ENCODE peak calls at places on chromosomes 1 and 21, in five cellular contexts. Y, X, R, Z and H are unnamed samples.

GRCh38 chr21:15247613-15248012 is 182.8 kb upstream of the NRIP1 start:
- DNase-seq in Y (peak), X (no peak), R (no peak), Z (no peak), H (no peak)

GRCh38 chr1:29631361-29631760 is 395.0 kb downstream of the PTPRU start:
- DNase-seq in Y (no peak), X (no peak), R (no peak), Z (no peak), H (no peak)

GRCh38 chr1:156262461-156263287 is 14.8 kb upstream of the PAQR6 start:
- DNase-seq in Y (peak), X (no peak), R (no peak), Z (no peak), H (no peak)

GRCh38 chr1:213337025-213337678 is 286.1 kb downstream of the RPS6KC1 start:
- DNase-seq in Y (no peak), X (no peak), R (no peak), Z (no peak), H (no peak)

GRCh38 chr1:223079498-223079897 is 63.5 kb downstream of the TLR5 start:
- DNase-seq in Y (no peak), X (no peak), R (no peak), Z (no peak), H (no peak)

GRCh38 chr1:14242870-14243269 is 355.6 kb upstream of the KAZN start:
- DNase-seq in Y (no peak), X (no peak), R (no peak), Z (no peak), H (no peak)

GRCh38 chr1:172390243-172390619 is 30.3 kb upstream of the C1orf105 start:
- DNase-seq in Y (no peak), X (no peak), R (peak), Z (no peak), H (no peak)

GRCh38 chr21:33383056-33383888 is 19.9 kb upstream of the IFNGR2 start:
- DNase-seq in Y (peak), X (peak), R (peak), Z (peak), H (peak)

GRCh38 chr1:34433099-34433498 is 256.4 kb downstream of the C1orf94 start:
- DNase-seq in Y (no peak), X (no peak), R (no peak), Z (no peak), H (no peak)

GRCh38 chr1:233993651-233994050 is 89.2 kb downstream of the SLC35F3 start:
- DNase-seq in Y (no peak), X (no peak), R (peak), Z (no peak), H (no peak)

DNA sequence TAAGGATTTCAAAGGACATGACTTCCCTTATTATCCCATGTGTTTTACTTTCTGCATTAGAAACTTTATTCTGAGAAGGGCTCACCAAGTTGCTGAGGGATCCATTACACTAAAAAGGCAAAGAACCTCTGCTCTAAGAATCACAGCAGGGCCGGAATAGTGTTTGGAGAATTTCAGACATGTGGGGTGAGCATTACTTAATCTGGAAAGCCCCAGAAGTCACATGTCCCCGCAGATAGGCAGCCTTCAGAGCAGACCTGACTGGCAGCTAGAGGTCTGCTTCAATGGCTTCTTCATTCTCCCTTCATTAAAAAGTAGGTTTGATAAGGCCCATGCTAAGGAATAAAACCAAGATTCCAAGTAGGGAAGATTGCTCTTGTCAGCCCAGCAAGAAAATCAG is 52.6 kb upstream of the RBM15 start:
- DNase-seq in Y (no peak), X (no peak), R (peak), Z (no peak), H (no peak)
- H3K4me3 ChIP-seq in Y (no peak), X (no peak), R (no peak), Z (no peak), H (no peak)

GRCh38 chr1:24139159-24139489 is 3.8 kb downstream of the IL22RA1 start:
- DNase-seq in Y (no peak), X (no peak), R (no peak), Z (no peak), H (no peak)

GRCh38 chr1:24140741-24141181 is 2.2 kb downstream of the IL22RA1 start:
- DNase-seq in Y (no peak), X (no peak), R (no peak), Z (no peak), H (no peak)

GRCh38 chr1:24141311-24141997 is 1.5 kb downstream of the IL22RA1 start:
- DNase-seq in Y (no peak), X (no peak), R (no peak), Z (no peak), H (no peak)

GRCh38 chr1:24139846-24140425 is 3.0 kb downstream of the IL22RA1 start:
- DNase-seq in Y (no peak), X (no peak), R (no peak), Z (no peak), H (no peak)

GRCh38 chr1:24142546-24143431 is at the start of gene IL22RA1:
- DNase-seq in Y (peak), X (no peak), R (no peak), Z (peak), H (peak)
- H3K4me3 ChIP-seq in Y (peak), X (peak), R (no peak), Z (peak), H (peak)

GRCh38 chr1:30761312-30762151 is 4.0 kb upstream of the LAPTM5 start:
- DNase-seq in Y (peak), X (no peak), R (peak), Z (no peak), H (no peak)

GRCh38 chr1:30764396-30764795 is 6.8 kb upstream of the LAPTM5 start:
- DNase-seq in Y (no peak), X (no peak), R (no peak), Z (no peak), H (no peak)

GRCh38 chr1:30763654-30764248 is 6.2 kb upstream of the LAPTM5 start:
- DNase-seq in Y (no peak), X (no peak), R (no peak), Z (no peak), H (no peak)

GRCh38 chr1:30762152-30762930 is 4.8 kb upstream of the LAPTM5 start:
- DNase-seq in Y (no peak), X (no peak), R (peak), Z (no peak), H (no peak)

DNA sequence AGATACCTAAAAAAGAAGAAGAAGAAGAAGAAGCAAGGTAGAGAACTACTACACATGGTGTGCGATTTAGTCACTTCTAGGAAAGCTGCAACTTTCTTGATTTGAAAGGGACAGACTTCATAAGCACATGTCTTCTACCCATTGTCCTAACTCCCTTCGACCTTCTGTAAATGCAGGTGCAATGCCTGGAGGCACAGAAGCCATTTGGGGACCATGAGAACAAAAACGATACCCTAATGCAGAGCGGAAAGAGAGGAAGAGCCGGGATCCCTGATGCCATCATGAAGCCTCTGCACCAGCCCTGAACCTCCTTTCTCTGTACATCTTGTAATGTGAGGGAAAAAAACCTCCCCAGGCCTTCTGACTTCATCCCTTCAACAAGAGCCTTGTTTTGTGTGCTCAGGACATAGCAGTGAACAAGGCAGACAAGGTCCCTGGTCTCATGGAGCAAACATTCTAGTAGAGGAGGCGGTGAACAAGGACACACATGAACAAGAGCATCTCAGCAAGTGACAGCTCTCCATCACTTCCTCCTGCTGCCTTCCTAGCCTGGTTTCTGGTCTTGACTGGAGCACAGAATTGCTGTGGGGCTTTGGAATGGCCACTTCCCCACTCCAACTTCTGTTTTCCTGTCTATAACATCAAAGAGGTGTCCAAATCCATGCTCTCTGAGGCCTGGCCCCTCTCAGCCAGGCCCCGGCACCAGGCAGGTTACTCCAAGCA is 5.5 kb upstream of the LAPTM5 start:
- DNase-seq in Y (no peak), X (no peak), R (no peak), Z (no peak), H (no peak)
- H3K4me3 ChIP-seq in Y (no peak), X (no peak), R (peak), Z (no peak), H (no peak)

DNA sequence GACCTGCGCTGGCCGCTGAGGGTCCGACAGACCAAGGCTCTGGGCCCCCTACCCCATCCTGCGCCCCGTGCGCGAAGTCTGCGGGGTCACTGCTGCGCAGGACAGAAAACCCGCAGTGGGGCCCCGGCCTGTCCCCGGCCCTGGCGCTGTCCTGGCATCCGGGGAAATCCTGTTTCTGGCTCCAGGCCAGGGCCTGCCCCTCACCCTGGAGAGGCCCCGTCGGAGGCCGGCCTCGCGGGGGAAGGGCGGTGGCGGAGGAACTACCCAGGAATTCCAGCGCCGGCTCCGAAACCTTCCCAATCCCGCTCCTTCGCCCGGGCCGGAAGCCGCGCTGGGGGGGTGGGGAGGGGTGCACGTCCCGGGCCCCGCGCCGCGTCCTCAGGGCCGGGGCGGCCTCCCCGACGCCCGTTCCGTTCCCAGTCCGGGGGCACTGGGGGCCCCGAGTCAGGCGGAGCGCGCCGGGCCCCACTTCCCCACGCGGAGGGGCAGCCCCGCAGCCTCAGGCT is 77.0 kb downstream of the MORN1 start:
- DNase-seq in Y (peak), X (peak), R (no peak), Z (peak), H (peak)
- H3K4me3 ChIP-seq in Y (peak), X (peak), R (peak), Z (peak), H (peak)